ENCODE peak calls at places on chromosomes 4 and X, in eight cellular contexts. H is testis, R is OCI-LY7, E is uterus, G is spleen, Q is lung, V is psoas muscle, S is hepatocyte. Y is an unnamed sample. For H3K4me1, the result is how much of the 10 kb centered on the place peaks cover.

GRCh38 chr4:95363966-95364365 is 184.8 kb downstream of the UNC5C start:
- DNase-seq in V (no peak), R (no peak), G (no peak), S (no peak), E (no peak), H (no peak), Q (no peak), Y (no peak)

GRCh38 chr4:22072726-22073125 is 124.2 kb upstream of the KCNIP4 start:
- DNase-seq in R (no peak), H (no peak), V (no peak), G (no peak), S (no peak), Q (no peak), E (no peak), Y (no peak)

GRCh38 chrX:1564750-1565683 is 26.4 kb upstream of the AKAP17A start:
- DNase-seq in R (no peak), G (no peak), Q (peak), S (no peak), V (no peak), E (no peak), H (peak), Y (no peak)

GRCh38 chr4:181752516-181752915 is 490.7 kb upstream of the TENM3 start:
- DNase-seq in G (no peak), S (no peak), V (no peak), H (no peak), Q (no peak), E (no peak), R (no peak), Y (no peak)

GRCh38 chr4:165461176-165461835 is 82.5 kb downstream of the CPE start:
- DNase-seq in G (no peak), R (no peak), S (peak), H (peak), V (peak), Q (no peak), E (peak), Y (no peak)

GRCh38 chr4:96102541-96103018 is 262.7 kb downstream of the PDHA2 start:
- DNase-seq in R (no peak), E (no peak), V (no peak), H (no peak), S (no peak), Q (no peak), G (no peak), Y (no peak)

GRCh38 chr4:109998867-109999303 is 86.2 kb downstream of the EGF start:
- DNase-seq in H (no peak), V (no peak), E (no peak), S (peak), R (peak), G (no peak), Q (no peak), Y (no peak)

GRCh38 chrX:19183777-19184485 is 61.7 kb upstream of the ADGRG2 start:
- DNase-seq in S (peak), H (no peak), R (no peak), G (no peak), V (no peak), E (no peak), Q (no peak), Y (no peak)

GRCh38 chr4:8591626-8592365 is 769 bp upstream of the CPZ start:
- DNase-seq in S (no peak), H (no peak), E (no peak), R (no peak), G (no peak), V (no peak), Q (no peak), Y (no peak)

GRCh38 chrX:120306640-120307039 is 4.6 kb downstream of the TMEM255A start:
- DNase-seq in E (no peak), V (no peak), G (no peak), R (no peak), H (no peak), Q (no peak), S (no peak), Y (no peak)

GRCh38 chr4:93203708-93204107 is 624.8 kb upstream of the ATOH1 start:
- DNase-seq in R (no peak), Q (no peak), G (no peak), V (no peak), S (peak), H (peak), E (no peak), Y (no peak)

GRCh38 chr4:122531514-122531913 is 75.0 kb upstream of the IL2 start:
- DNase-seq in H (no peak), R (no peak), S (no peak), E (no peak), Q (no peak), G (no peak), V (no peak), Y (no peak)

GRCh38 chr4:126468144-126468543 is 1153.4 kb downstream of the FAT4 start:
- DNase-seq in G (no peak), V (no peak), R (no peak), Q (no peak), E (no peak), H (no peak), S (no peak), Y (no peak)

GRCh38 chr4:1246901-1247810 is 1.8 kb downstream of the CTBP1 start:
- DNase-seq in R (peak), E (peak), Q (no peak), G (peak), S (peak), V (peak), H (peak), Y (peak)

GRCh38 chr4:183989931-183990330 is 84.8 kb downstream of the STOX2 start:
- DNase-seq in Q (no peak), R (no peak), E (no peak), V (no peak), S (no peak), G (no peak), H (no peak), Y (no peak)

GRCh38 chr4:176999943-177000543 is 207.3 kb upstream of the VEGFC start:
- DNase-seq in V (no peak), E (no peak), S (no peak), H (no peak), G (no peak), R (no peak), Q (no peak), Y (no peak)

GRCh38 chr4:113222431-113222979 is 173.1 kb downstream of the ANK2 start:
- DNase-seq in G (no peak), S (no peak), E (no peak), R (no peak), V (no peak), H (no peak), Q (no peak), Y (no peak)

GRCh38 chr4:90753068-90753467 is 625.9 kb downstream of the CCSER1 start:
- DNase-seq in S (no peak), R (no peak), Q (no peak), G (no peak), E (no peak), H (no peak), V (no peak), Y (no peak)

GRCh38 chrX:48597353-48598264 is at the start of gene WDR13:
- DNase-seq in H (peak), R (peak), G (peak), V (peak), E (peak), S (peak), Q (peak), Y (peak)

GRCh38 chr4:48909697-48910096 is 3.1 kb upstream of the OCIAD2 start:
- DNase-seq in E (peak), Q (peak), H (no peak), V (no peak), S (peak), R (no peak), G (no peak), Y (no peak)

GRCh38 chr4:92825785-92826184 is 522.0 kb downstream of the GRID2 start:
- DNase-seq in G (no peak), S (no peak), V (no peak), H (no peak), E (no peak), R (no peak), Q (no peak), Y (no peak)

GRCh38 chrX:38917954-38918353 is 116.7 kb downstream of the MID1IP1 start:
- DNase-seq in S (no peak), E (no peak), Q (no peak), V (no peak), G (no peak), R (no peak), H (no peak), Y (no peak)
- TF ChIP-seq CTCF in S (no peak), E (no peak), Q (no peak), V (no peak), G (no peak), R (no peak), H (no peak), Y (no peak)

GRCh38 chr4:37664696-37665095 is 21.5 kb downstream of the RELL1 start:
- DNase-seq in H (no peak), Q (no peak), R (no peak), G (no peak), E (no peak), V (no peak), S (no peak), Y (no peak)
- H3K4me1 ChIP-seq in H (under half), Q (under half), R (under half), G (half or more), E (under half), V (half or more), S (half or more), Y (under half)

DNA sequence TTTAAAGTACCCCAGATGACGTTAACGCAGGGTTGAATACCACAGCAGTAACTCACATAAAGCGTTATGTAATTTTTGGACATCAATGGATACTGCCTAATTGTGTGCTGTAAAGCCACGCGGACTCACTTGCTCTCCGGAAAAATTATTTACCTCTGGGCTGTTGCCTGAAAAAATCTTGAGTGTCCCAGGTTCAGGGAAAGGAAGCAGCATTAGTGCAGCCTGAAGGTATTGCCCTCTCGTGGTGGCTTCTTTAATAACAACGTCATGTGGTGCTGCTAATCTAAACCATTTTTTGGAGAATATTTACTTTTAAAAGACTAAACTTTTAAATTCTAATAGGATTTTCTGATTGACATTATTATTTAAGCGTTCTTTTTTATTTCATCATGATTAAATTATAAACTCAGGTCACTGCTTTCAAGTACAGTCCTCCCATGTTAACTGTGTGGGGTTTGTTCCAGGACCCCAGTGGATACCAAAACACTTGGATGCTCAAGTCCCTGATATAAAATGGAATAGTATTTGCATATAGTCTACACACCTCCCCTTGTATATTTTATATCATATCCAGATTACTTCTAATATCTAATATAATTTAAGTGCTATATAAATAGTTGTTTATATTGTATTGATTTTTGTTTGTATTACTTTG is 384.8 kb downstream of the FAM133A start:
- DNase-seq in V (no peak), H (peak), R (peak), G (no peak), E (no peak), Q (no peak), S (peak), Y (peak)
- TF ChIP-seq CTCF in V (peak), H (no peak), R (peak), G (no peak), E (no peak), Q (no peak), S (peak), Y (peak)

GRCh38 chr4:118910221-118910620 is 21.6 kb downstream of the SYNPO2 start:
- DNase-seq in H (no peak), V (no peak), R (no peak), S (no peak), G (no peak), E (no peak), Q (no peak), Y (no peak)

GRCh38 chr4:118909173-118909956 is 20.7 kb downstream of the SYNPO2 start:
- DNase-seq in H (peak), G (no peak), R (no peak), V (no peak), Q (no peak), S (no peak), E (no peak), Y (no peak)

GRCh38 chr4:118905546-118905945 is 16.9 kb downstream of the SYNPO2 start:
- DNase-seq in Q (no peak), V (no peak), S (no peak), R (no peak), G (no peak), H (peak), E (no peak), Y (no peak)

GRCh38 chr4:118915468-118915867 is 26.8 kb downstream of the SYNPO2 start:
- DNase-seq in G (no peak), V (no peak), H (no peak), E (no peak), Q (no peak), S (no peak), R (no peak), Y (no peak)

DNA sequence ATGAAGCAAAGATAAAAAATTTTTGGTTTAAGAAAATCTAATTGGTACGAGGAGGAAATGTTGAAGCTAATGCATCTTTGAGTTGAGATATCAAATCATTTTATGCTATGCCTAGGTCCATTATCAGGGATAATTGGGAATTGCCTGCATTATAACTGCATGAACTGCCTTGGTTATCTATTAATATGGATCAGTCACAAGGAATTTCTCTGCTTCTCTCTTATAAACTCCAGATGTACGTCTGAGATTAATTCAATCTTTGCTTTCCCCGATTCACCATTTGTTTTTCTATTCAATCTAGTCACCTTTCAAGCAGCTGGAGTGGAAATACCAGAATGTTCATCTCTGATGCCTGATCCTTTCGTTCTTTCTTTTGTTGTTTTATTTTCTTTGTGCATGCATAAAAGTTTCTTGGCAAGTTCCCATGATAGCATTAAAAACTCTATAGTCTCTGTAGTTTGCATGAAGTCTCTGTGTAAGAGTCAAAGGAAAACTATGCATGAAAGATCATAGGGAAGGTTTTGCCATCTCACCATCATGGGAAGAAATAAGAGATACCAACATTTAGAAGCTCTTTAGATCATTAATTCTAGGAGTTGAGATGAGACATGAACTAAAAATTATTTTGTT is 22.6 kb downstream of the SYNPO2 start:
- DNase-seq in G (no peak), V (no peak), R (no peak), H (no peak), E (no peak), S (no peak), Q (no peak), Y (no peak)
- H3K4me1 ChIP-seq in G (under half), V (under half), R (under half), H (under half), E (under half), S (under half), Q (under half), Y (under half)

DNA sequence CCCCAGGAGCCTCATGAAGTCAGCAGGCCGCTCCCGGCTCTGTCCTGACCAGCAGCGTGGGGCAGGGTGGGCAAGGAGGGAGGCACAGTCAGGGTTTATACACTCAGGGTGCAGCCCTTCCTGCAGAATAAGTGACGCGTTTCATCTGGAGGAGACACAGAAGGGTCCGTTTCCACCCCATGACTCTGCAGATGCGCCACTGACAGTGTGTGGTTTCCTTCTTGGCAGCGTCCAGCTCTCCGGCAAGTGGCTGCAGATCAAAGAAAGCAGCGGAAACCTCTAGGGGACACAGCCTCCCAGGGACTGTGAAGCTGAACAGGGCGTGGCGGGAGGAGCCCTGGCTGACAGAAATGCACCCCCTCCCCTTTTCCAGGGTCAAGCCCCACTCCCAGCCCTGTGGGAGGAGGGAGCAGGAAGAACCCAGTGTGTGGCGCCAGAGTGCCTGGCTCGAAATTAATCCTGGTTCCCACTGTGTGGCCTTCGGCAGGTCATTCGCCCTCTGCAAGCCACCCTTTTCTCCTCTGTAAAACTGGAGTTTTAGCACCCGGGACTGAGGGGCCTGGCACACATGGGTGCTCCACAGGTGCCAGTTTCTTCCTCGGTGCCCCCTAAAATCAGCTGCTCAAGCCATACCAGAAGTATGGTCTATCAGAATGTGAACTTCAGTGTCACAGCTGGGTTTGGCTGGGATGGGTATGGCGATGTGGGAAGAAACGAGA is 17.3 kb upstream of the TBC1D14 start:
- DNase-seq in V (peak), E (no peak), G (peak), Q (no peak), R (no peak), S (peak), H (peak), Y (no peak)
- TF ChIP-seq CTCF in V (no peak), E (no peak), G (peak), Q (no peak), R (no peak), S (peak), H (no peak), Y (no peak)

GRCh38 chr4:3393171-3393570 is 48.6 kb upstream of the HGFAC start:
- DNase-seq in V (no peak), Q (no peak), S (no peak), R (no peak), E (no peak), H (no peak), G (no peak), Y (no peak)

GRCh38 chr4:3389186-3389878 is 52.4 kb upstream of the HGFAC start:
- DNase-seq in V (no peak), S (no peak), E (no peak), R (no peak), Q (no peak), G (peak), H (no peak), Y (peak)

GRCh38 chr4:3391422-3391821 is 50.3 kb upstream of the HGFAC start:
- DNase-seq in Q (no peak), V (no peak), G (no peak), E (no peak), H (no peak), R (no peak), S (no peak), Y (no peak)

GRCh38 chr4:3389879-3390840 is 51.6 kb upstream of the HGFAC start:
- DNase-seq in S (no peak), H (no peak), R (no peak), G (no peak), E (no peak), V (no peak), Q (no peak), Y (no peak)

DNA sequence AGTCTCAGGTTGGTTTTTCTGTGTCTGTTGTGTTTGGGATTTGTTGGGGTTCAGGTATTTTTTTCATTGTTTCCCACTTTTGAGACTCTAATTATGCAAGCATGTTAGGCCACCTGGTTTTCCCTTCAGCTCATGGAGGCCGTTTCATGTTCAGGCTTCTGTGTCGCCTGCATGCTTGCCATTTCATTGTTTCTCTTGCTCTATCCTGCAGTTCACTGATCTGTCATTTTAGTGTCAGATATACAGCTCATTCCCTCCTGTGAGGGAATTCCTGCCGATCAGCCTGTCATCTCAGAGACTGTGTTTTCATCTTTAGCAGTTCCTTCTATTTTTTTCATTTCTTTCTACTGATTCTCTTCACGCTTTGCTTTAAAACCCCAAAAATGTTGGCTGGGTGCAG is 49.4 kb upstream of the HGFAC start:
- DNase-seq in S (no peak), E (no peak), V (no peak), H (no peak), Q (no peak), R (no peak), G (no peak), Y (no peak)
- H3K4me1 ChIP-seq in S (under half), E (under half), V (under half), H (under half), Q (under half), R (under half), G (under half), Y (under half)

GRCh38 chr4:120286813-120287212 is 220.2 kb upstream of the MAD2L1 start:
- DNase-seq in S (no peak), G (no peak), Q (no peak), V (no peak), H (no peak), E (no peak), R (no peak), Y (no peak)
- TF ChIP-seq CTCF in S (peak), G (no peak), Q (no peak), V (no peak), H (no peak), E (no peak), R (no peak), Y (no peak)

GRCh38 chr4:140719693-140720092 is 36.5 kb downstream of the TBC1D9 start:
- DNase-seq in E (no peak), S (no peak), H (no peak), G (no peak), R (peak), Q (no peak), V (no peak), Y (no peak)

GRCh38 chr4:140718240-140718639 is 37.9 kb downstream of the TBC1D9 start:
- DNase-seq in G (no peak), S (no peak), E (no peak), H (no peak), Q (no peak), R (no peak), V (no peak), Y (no peak)

GRCh38 chr4:140719022-140719421 is 37.2 kb downstream of the TBC1D9 start:
- DNase-seq in E (no peak), S (no peak), V (no peak), Q (no peak), G (no peak), R (no peak), H (no peak), Y (no peak)

GRCh38 chr4:140720387-140721087 is 35.6 kb downstream of the TBC1D9 start:
- DNase-seq in V (no peak), Q (no peak), R (peak), G (peak), H (no peak), S (no peak), E (no peak), Y (no peak)

GRCh38 chr4:140721088-140721421 is 35.1 kb downstream of the TBC1D9 start:
- DNase-seq in S (no peak), G (no peak), V (no peak), Q (no peak), R (peak), H (no peak), E (no peak), Y (no peak)
- H3K4me1 ChIP-seq in S (under half), G (half or more), V (under half), Q (under half), R (half or more), H (under half), E (under half), Y (under half)